ENCODE peak calls at places on chromosome 16, in five cellular contexts. G is omental fat pad; C is activated T-helper 1 cell treated with anti-CD3 and anti-CD28 coated beads, Interleukin-12 subunit alpha, Interleukin-12 subunit beta, Interleukin-2, Interleukin-4 antibody, amounts not matched to agents 30 ng/mL and 10 ng/mL and 1 ng/mL, durations not matched to agents 14 hours and 24 hours and 36 hours; H is skeletal muscle cell; F is glutamatergic neuron. J is an unnamed sample.

GRCh38 chr16:9647981-9648701 is 534.1 kb downstream of the GRIN2A start:
- DNase-seq in H (no peak), F (no peak), C (no peak), G (no peak), J (no peak)

GRCh38 chr16:22008215-22009142 is 568 bp downstream of the MOSMO start:
- DNase-seq in H (no peak), G (no peak), C (no peak), F (peak), J (peak)

GRCh38 chr16:11328172-11329079 is 16.8 kb upstream of the RMI2 start:
- DNase-seq in G (peak), C (peak), F (peak), H (peak), J (peak)

GRCh38 chr16:1497014-1497598 is 3.9 kb downstream of the TELO2 start:
- DNase-seq in G (no peak), C (no peak), H (no peak), F (no peak), J (no peak)

GRCh38 chr16:86529160-86529559 is 18.8 kb downstream of the FOXF1 start:
- DNase-seq in H (no peak), C (no peak), G (no peak), F (no peak), J (no peak)

GRCh38 chr16:81517630-81518438 is 73.2 kb downstream of the CMIP start:
- DNase-seq in H (no peak), C (no peak), F (no peak), G (no peak), J (no peak)

GRCh38 chr16:72835041-72835440 is 212.9 kb downstream of the ZFHX3 start:
- DNase-seq in H (no peak), F (no peak), G (no peak), C (no peak), J (no peak)

GRCh38 chr16:79723583-79724168 is 123.1 kb upstream of the MAF start:
- DNase-seq in H (no peak), C (no peak), G (no peak), F (no peak), J (no peak)

GRCh38 chr16:66924527-66925321 is 611 bp downstream of the RRAD start:
- DNase-seq in G (no peak), F (peak), C (peak), H (no peak), J (no peak)

GRCh38 chr16:21069986-21070385 is 80.7 kb downstream of the DNAH3 start:
- DNase-seq in C (no peak), G (no peak), F (no peak), H (no peak), J (no peak)

GRCh38 chr16:71709231-71709781 is 15.2 kb downstream of the PHLPP2 start:
- DNase-seq in H (peak), F (no peak), C (no peak), G (no peak), J (no peak)

GRCh38 chr16:22732959-22733358 is 81.0 kb upstream of the HS3ST2 start:
- DNase-seq in C (no peak), F (no peak), H (no peak), G (no peak), J (no peak)

GRCh38 chr16:46739934-46740333 is 8.2 kb downstream of the MYLK3 start:
- DNase-seq in F (no peak), G (no peak), C (no peak), H (no peak), J (no peak)

GRCh38 chr16:1152123-1152638 is 725 bp upstream of the CACNA1H start:
- DNase-seq in F (peak), C (peak), G (no peak), H (no peak), J (peak)

GRCh38 chr16:77790964-77791363 is 2.6 kb downstream of the VAT1L start:
- DNase-seq in G (no peak), C (no peak), H (no peak), F (no peak), J (no peak)

GRCh38 chr16:53743149-53743566 is 39.2 kb downstream of the FTO start:
- DNase-seq in H (no peak), G (no peak), F (peak), C (no peak), J (no peak)

GRCh38 chr16:53937068-53937614 is 233.2 kb downstream of the FTO start:
- DNase-seq in G (no peak), F (no peak), C (no peak), H (no peak), J (no peak)

J was measured in memory B cell.